ENCODE peak calls at places on chromosomes 6 and 20, in ten cellular contexts. X is spleen, E is GM06990, N is heart right ventricle, I is IMR-90, H is astrocyte, C is left lung, S is adipocyte, G is mesenchymal stem cell, Z is iPS DF 6.9. Q is an unnamed sample.

GRCh38 chr20:19723834-19724430 is 34.1 kb upstream of the RIN2 start:
- DNase-seq in X (no peak), E (no peak), N (no peak), I (no peak), H (no peak), C (no peak), S (no peak), G (no peak), Z (no peak), Q (no peak)

GRCh38 chr6:111781055-111781708 is 92.1 kb downstream of the FYN start:
- DNase-seq in X (no peak), E (no peak), N (no peak), I (peak; percentile 68), H (no peak), C (no peak), S (peak; percentile 71), G (no peak), Z (no peak), Q (peak; percentile 47)

GRCh38 chr6:88238065-88238464 is 71.9 kb upstream of the CNR1 start:
- DNase-seq in X (no peak), E (peak; percentile 14), N (no peak), I (no peak), H (no peak), C (no peak), S (no peak), G (no peak), Z (peak; percentile 41), Q (no peak)

GRCh38 chr6:106163966-106164877 is 78.1 kb downstream of the PRDM1 start:
- DNase-seq in X (peak; percentile 87), E (peak; percentile 85), N (no peak), I (peak; percentile 79), H (peak; percentile 83), C (peak; percentile 58), S (peak; percentile 53), G (peak; percentile 87), Z (no peak), Q (peak; percentile 66)

GRCh38 chr6:128271527-128271926 is 248.9 kb downstream of the PTPRK start:
- DNase-seq in X (no peak), E (no peak), N (no peak), I (peak; percentile 34), H (peak; percentile 55), C (no peak), S (no peak), G (no peak), Z (no peak), Q (no peak)

GRCh38 chr20:32524871-32525501 is 60.1 kb downstream of the NOL4L start:
- DNase-seq in X (peak; percentile 89), E (no peak), N (peak; percentile 78), I (no peak), H (no peak), C (peak; percentile 63), S (no peak), G (no peak), Z (no peak), Q (peak; percentile 64)

GRCh38 chr6:107625264-107625663 is 135.3 kb downstream of the SOBP start:
- DNase-seq in X (no peak), E (no peak), N (no peak), I (no peak), H (no peak), C (no peak), S (no peak), G (no peak), Z (no peak), Q (no peak)

GRCh38 chr20:4108495-4109306 is 93.3 kb upstream of the RNF24 start:
- DNase-seq in X (no peak), E (no peak), N (peak; percentile 73), I (peak; percentile 88), H (peak; percentile 58), C (peak; percentile 61), S (peak; percentile 92), G (peak; percentile 86), Z (peak; percentile 80), Q (peak; percentile 29)

GRCh38 chr6:38117281-38117680 is 297.8 kb downstream of the ZFAND3 start:
- DNase-seq in X (no peak), E (no peak), N (no peak), I (peak; percentile 56), H (peak; percentile 29), C (no peak), S (peak; percentile 19), G (no peak), Z (no peak), Q (no peak)

GRCh38 chr6:99867026-99867425 is 127.0 kb downstream of the MCHR2 start:
- DNase-seq in X (no peak), E (no peak), N (no peak), I (no peak), H (no peak), C (no peak), S (no peak), G (no peak), Z (no peak), Q (no peak)

GRCh38 chr20:50762045-50762422 is 30.7 kb downstream of the PARD6B start:
- DNase-seq in X (no peak), E (no peak), N (no peak), I (peak; percentile 36), H (no peak), C (peak; percentile 44), S (no peak), G (no peak), Z (no peak), Q (peak; percentile 43)

GRCh38 chr20:38191654-38192053 is 26.6 kb upstream of the TGM2 start:
- DNase-seq in X (no peak), E (no peak), N (no peak), I (peak; percentile 54), H (no peak), C (no peak), S (no peak), G (no peak), Z (no peak), Q (no peak)

GRCh38 chr20:41287327-41287726 is 30.2 kb downstream of the ZHX3 start:
- DNase-seq in X (no peak), E (no peak), N (no peak), I (peak; percentile 97), H (peak; percentile 92), C (no peak), S (peak; percentile 69), G (peak; percentile 55), Z (no peak), Q (peak; percentile 23)

GRCh38 chr6:31940256-31940664 is 5.6 kb upstream of the CFB start:
- DNase-seq in X (peak; percentile 9), E (no peak), N (no peak), I (peak; percentile 55), H (peak; percentile 7), C (no peak), S (peak; percentile 48), G (peak; percentile 69), Z (no peak), Q (no peak)

GRCh38 chr6:39848171-39848570 is 56.0 kb downstream of the DAAM2 start:
- DNase-seq in X (no peak), E (no peak), N (no peak), I (no peak), H (no peak), C (no peak), S (no peak), G (no peak), Z (no peak), Q (no peak)

DNA sequence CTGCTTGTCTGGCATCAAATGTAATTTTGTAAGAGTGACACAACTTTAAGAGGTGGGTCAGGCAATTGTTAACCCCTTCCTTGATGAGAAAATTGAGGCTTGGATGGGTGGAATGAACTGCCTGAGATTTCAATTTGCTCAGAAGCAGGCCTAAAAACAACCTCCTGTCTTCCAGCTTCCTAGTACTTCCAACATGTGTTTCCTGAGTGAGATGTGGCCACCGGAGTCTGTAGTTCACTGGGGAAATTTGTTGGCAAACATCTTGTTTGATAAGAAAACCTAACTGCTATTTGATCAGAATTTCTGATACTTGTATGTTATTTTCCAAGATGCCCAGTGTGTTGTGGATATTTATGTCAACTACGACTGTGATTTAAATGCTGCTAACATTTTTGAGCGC is 51.3 kb downstream of the ARFGEF2 start:
- DNase-seq in X (no peak), E (no peak), N (no peak), I (no peak), H (no peak), C (no peak), S (no peak), G (no peak), Z (no peak), Q (no peak)
- H3K36me3 ChIP-seq in X (peaks cover 6% of the 10 kb centered on the region), E (peaks cover 22% of the 10 kb centered on the region), N (peaks cover 100% of the 10 kb centered on the region), I (peaks cover 43% of the 10 kb centered on the region), H (peaks cover 32% of the 10 kb centered on the region), C (peaks cover 99% of the 10 kb centered on the region), S (peaks cover 78% of the 10 kb centered on the region), G (peaks cover 78% of the 10 kb centered on the region), Z (peaks cover 10% of the 10 kb centered on the region), Q (peaks cover 81% of the 10 kb centered on the region)

DNA sequence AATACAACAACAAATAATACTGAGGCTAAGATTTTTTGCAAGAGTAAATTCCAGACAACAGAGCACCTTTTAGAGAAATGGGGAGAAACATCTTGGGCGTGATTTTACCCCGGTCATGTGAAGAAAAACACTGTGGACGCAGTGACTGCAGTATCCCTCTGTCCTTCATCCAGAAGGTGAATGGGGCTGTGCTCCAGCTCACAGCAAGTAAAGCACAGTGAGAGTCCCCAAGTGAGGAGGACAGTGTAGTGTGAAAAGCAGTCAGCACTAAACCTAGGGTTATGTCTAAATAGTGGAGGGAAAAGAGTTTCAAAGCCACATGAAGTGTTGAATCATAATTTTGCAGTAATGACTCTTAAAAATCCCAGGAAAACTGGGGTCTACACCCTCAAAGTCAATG is 338.4 kb downstream of the PACRG start:
- DNase-seq in X (no peak), E (no peak), N (no peak), I (no peak), H (no peak), C (no peak), S (no peak), G (no peak), Z (no peak), Q (no peak)
- H3K27me3 ChIP-seq in X (no peaks in the 10 kb centered on the region), E (no peaks in the 10 kb centered on the region), N (no peaks in the 10 kb centered on the region), I (no peaks in the 10 kb centered on the region), H (no peaks in the 10 kb centered on the region), C (no peaks in the 10 kb centered on the region), S (no peaks in the 10 kb centered on the region), G (no peaks in the 10 kb centered on the region), Z (no peaks in the 10 kb centered on the region), Q (no peaks in the 10 kb centered on the region)

GRCh38 chr6:30075094-30075986 is at the start of gene RNF39:
- DNase-seq in X (no peak), E (no peak), N (no peak), I (no peak), H (no peak), C (peak; percentile 65), S (peak; percentile 41), G (no peak), Z (no peak), Q (no peak)
- H3K4me3 ChIP-seq in X (no peak within 1 kb of the TSS), E (no peak within 1 kb of the TSS), N (peak within 1 kb of the TSS; percentile 34), I (peak within 1 kb of the TSS; percentile 18), H (peak within 1 kb of the TSS; percentile 3), C (peak within 1 kb of the TSS; percentile 39), S (peak within 1 kb of the TSS; percentile 25), G (peak within 1 kb of the TSS; percentile 36), Z (peak within 1 kb of the TSS; percentile 38), Q (no peak within 1 kb of the TSS)

DNA sequence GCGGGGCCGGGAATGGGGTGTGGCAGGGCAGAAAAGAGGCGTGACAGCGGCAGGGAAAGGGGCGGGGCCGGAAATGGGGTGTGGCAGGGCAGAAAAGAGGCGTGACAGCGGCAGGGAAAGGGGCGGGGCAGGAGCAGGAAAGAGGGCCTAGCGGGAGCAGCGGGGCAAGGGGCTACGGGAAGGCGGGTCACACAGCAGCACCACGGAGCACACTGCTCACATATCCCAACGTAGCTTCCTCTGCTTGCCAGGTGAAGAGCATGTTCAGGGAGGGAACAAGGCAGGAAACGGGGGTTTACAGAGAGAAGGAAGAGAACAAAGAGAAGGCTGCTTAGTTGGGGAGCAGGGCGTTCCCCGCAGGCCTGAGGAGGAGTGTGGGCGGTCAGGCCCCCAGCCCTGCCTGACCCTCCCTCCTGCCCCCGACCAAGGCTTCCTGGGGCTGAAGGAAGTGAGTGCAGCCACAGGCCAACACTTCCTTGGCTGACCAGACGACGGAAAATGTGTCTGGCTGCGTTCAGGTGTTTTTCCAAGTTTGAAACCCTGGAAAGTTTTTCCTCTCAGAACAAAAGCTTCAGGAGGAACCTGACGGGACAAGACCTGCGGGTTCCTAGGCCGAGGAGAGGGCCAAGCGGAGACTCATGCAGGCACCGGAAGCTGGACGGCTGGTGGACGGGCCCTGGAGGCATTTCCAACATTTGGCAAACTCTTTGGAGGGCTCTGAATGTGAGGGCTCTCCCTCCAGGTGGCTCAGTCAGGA is 13.8 kb downstream of the UCKL1 start:
- DNase-seq in X (peak; percentile 90), E (peak; percentile 57), N (no peak), I (peak; percentile 4), H (no peak), C (no peak), S (peak; percentile 43), G (no peak), Z (no peak), Q (no peak)
- H3K36me3 ChIP-seq in X (no peaks in the 10 kb centered on the region), E (peaks cover 40% of the 10 kb centered on the region), N (peaks cover 70% of the 10 kb centered on the region), I (peaks cover 56% of the 10 kb centered on the region), H (peaks cover 3% of the 10 kb centered on the region), C (peaks cover 77% of the 10 kb centered on the region), S (peaks cover 51% of the 10 kb centered on the region), G (peaks cover 65% of the 10 kb centered on the region), Z (peaks cover 37% of the 10 kb centered on the region), Q (peaks cover 69% of the 10 kb centered on the region)

Q was measured in MG63.